ENCODE peak calls at places on chromosomes 13 and 19, in five cellular contexts. G, K, P, W and B are unnamed samples.

GRCh38 chr19:10290876-10291553 is 1.3 kb downstream of the ICAM5 start:
- DNase-seq in W (peak), P (peak), K (peak), G (no peak), B (peak)

GRCh38 chr13:48448963-48449614 is 36.2 kb upstream of the LPAR6 start:
- DNase-seq in P (no peak), G (no peak), W (peak), K (no peak), B (no peak)

GRCh38 chr19:11699931-11700794 is 38.6 kb downstream of the ZNF823 start:
- DNase-seq in W (peak), G (no peak), P (no peak), K (no peak), B (peak)

GRCh38 chr19:45976180-45976579 is 2.5 kb upstream of the NOVA2 start:
- DNase-seq in G (no peak), P (no peak), W (no peak), K (no peak), B (no peak)

GRCh38 chr13:66509176-66509575 is 721.0 kb downstream of the PCDH9 start:
- DNase-seq in P (no peak), G (no peak), W (no peak), K (no peak), B (no peak)

GRCh38 chr13:28037399-28037798 is 48.9 kb upstream of the URAD start:
- DNase-seq in K (no peak), W (peak), G (no peak), P (peak), B (no peak)

GRCh38 chr13:94195715-94196114 is 283.8 kb downstream of the DCT start:
- DNase-seq in W (peak), K (no peak), G (peak), P (no peak), B (no peak)

GRCh38 chr13:63433546-63434150 is 2018.0 kb upstream of the PCDH20 start:
- DNase-seq in G (no peak), P (no peak), W (no peak), K (no peak), B (no peak)

GRCh38 chr13:34174671-34175145 is 356.8 kb downstream of the RFC3 start:
- DNase-seq in G (peak), K (no peak), P (no peak), W (peak), B (no peak)

GRCh38 chr13:91813255-91813654 is 414.8 kb downstream of the GPC5 start:
- DNase-seq in P (no peak), W (no peak), G (no peak), K (no peak), B (no peak)

GRCh38 chr13:60326273-60326672 is 70.7 kb upstream of the TDRD3 start:
- DNase-seq in W (no peak), P (no peak), G (no peak), K (no peak), B (no peak)

GRCh38 chr13:113862766-113863510 is 938 bp downstream of the GAS6 start:
- DNase-seq in G (no peak), W (peak), P (peak), K (peak), B (peak)

GRCh38 chr19:3671680-3672574 is 28.3 kb downstream of the PIP5K1C start:
- DNase-seq in G (no peak), K (no peak), W (no peak), P (peak), B (no peak)

GRCh38 chr13:36914648-36915047 is 5.4 kb downstream of the SMAD9 start:
- DNase-seq in G (no peak), W (no peak), K (no peak), P (no peak), B (no peak)

GRCh38 chr19:2944403-2944774 is 382 bp downstream of the ZNF77 start:
- DNase-seq in W (no peak), G (no peak), K (no peak), P (no peak), B (no peak)

GRCh38 chr13:41006951-41007350 is 12.2 kb downstream of the ELF1 start:
- DNase-seq in G (no peak), P (no peak), K (no peak), W (no peak), B (no peak)